ENCODE peak calls at places on chromosomes 5 and 9, in six cellular contexts. One of them, this sample, is unnamed.

GRCh38 chr5:120600639-120601038 is 136.5 kb downstream of the PRR16 start:
- DNase-seq in astrocyte: no peak
- DNase-seq in fibroblast of lung: no peak
- DNase-seq in GM23248: no peak
- DNase-seq in PC-3: no peak
- DNase-seq in IMR-90: no peak
- DNase-seq in this sample: no peak

GRCh38 chr5:138488481-138488945 is 23.2 kb downstream of the EGR1 start:
- DNase-seq in astrocyte: peak; percentile 73
- DNase-seq in fibroblast of lung: peak; percentile 82
- DNase-seq in GM23248: peak; percentile 91
- DNase-seq in PC-3: peak; percentile 41
- DNase-seq in IMR-90: peak; percentile 68
- DNase-seq in this sample: peak; percentile 86

GRCh38 chr9:21904371-21904770 is 89.8 kb downstream of the CDKN2A start:
- DNase-seq in astrocyte: peak; percentile 47
- DNase-seq in fibroblast of lung: peak; percentile 65
- DNase-seq in GM23248: peak; percentile 54
- DNase-seq in PC-3: no peak
- DNase-seq in IMR-90: peak; percentile 63
- DNase-seq in this sample: no peak

GRCh38 chr9:123763910-123764588 is 165.9 kb downstream of the DENND1A start:
- DNase-seq in astrocyte: peak; percentile 86
- DNase-seq in fibroblast of lung: peak; percentile 90
- DNase-seq in GM23248: peak; percentile 78
- DNase-seq in PC-3: no peak
- DNase-seq in IMR-90: peak; percentile 84
- DNase-seq in this sample: peak; percentile 44

GRCh38 chr9:36985769-36986547 is 48.1 kb downstream of the PAX5 start:
- DNase-seq in astrocyte: no peak
- DNase-seq in fibroblast of lung: no peak
- DNase-seq in GM23248: no peak
- DNase-seq in PC-3: no peak
- DNase-seq in IMR-90: no peak
- DNase-seq in this sample: no peak

GRCh38 chr9:15642369-15642962 is 89.6 kb downstream of the CCDC171 start:
- DNase-seq in astrocyte: peak; percentile 25
- DNase-seq in fibroblast of lung: peak; percentile 38
- DNase-seq in GM23248: peak; percentile 72
- DNase-seq in PC-3: peak; percentile 46
- DNase-seq in IMR-90: peak; percentile 53
- DNase-seq in this sample: peak; percentile 24

GRCh38 chr5:54703091-54703490 is 185.5 kb downstream of the SNX18 start:
- DNase-seq in astrocyte: peak; percentile 91
- DNase-seq in fibroblast of lung: peak; percentile 94
- DNase-seq in GM23248: peak; percentile 96
- DNase-seq in PC-3: peak; percentile 81
- DNase-seq in IMR-90: peak; percentile 93
- DNase-seq in this sample: peak; percentile 44

GRCh38 chr9:126973651-126974529 is 59.3 kb downstream of the RALGPS1 start:
- DNase-seq in astrocyte: no peak
- DNase-seq in fibroblast of lung: no peak
- DNase-seq in GM23248: no peak
- DNase-seq in PC-3: no peak
- DNase-seq in IMR-90: no peak
- DNase-seq in this sample: no peak

GRCh38 chr9:95511952-95512750 is 4.6 kb downstream of the PTCH1 start:
- DNase-seq in astrocyte: no peak
- DNase-seq in fibroblast of lung: no peak
- DNase-seq in GM23248: peak; percentile 61
- DNase-seq in PC-3: peak; percentile 31
- DNase-seq in IMR-90: no peak
- DNase-seq in this sample: no peak

GRCh38 chr9:33877727-33878489 is 60.9 kb downstream of the UBE2R2 start:
- DNase-seq in astrocyte: no peak
- DNase-seq in fibroblast of lung: no peak
- DNase-seq in GM23248: no peak
- DNase-seq in PC-3: no peak
- DNase-seq in IMR-90: no peak
- DNase-seq in this sample: no peak

GRCh38 chr5:55714339-55714738 is 2.2 kb upstream of the SLC38A9 start:
- DNase-seq in astrocyte: no peak
- DNase-seq in fibroblast of lung: no peak
- DNase-seq in GM23248: no peak
- DNase-seq in PC-3: no peak
- DNase-seq in IMR-90: no peak
- DNase-seq in this sample: no peak

GRCh38 chr5:31585519-31586270 is 53.2 kb upstream of the PDZD2 start:
- DNase-seq in astrocyte: peak; percentile 49
- DNase-seq in fibroblast of lung: peak; percentile 62
- DNase-seq in GM23248: peak; percentile 20
- DNase-seq in PC-3: no peak
- DNase-seq in IMR-90: peak; percentile 49
- DNase-seq in this sample: no peak

GRCh38 chr9:80131627-80132026 is 559.9 kb downstream of the TLE4 start:
- DNase-seq in astrocyte: no peak
- DNase-seq in fibroblast of lung: no peak
- DNase-seq in GM23248: no peak
- DNase-seq in PC-3: no peak
- DNase-seq in IMR-90: no peak
- DNase-seq in this sample: no peak

GRCh38 chr9:133377721-133378216 is 1.6 kb downstream of the STKLD1 start:
- DNase-seq in astrocyte: no peak
- DNase-seq in fibroblast of lung: no peak
- DNase-seq in GM23248: peak; percentile 79
- DNase-seq in PC-3: peak; percentile 27
- DNase-seq in IMR-90: peak; percentile 17
- DNase-seq in this sample: peak; percentile 30

GRCh38 chr9:117485176-117485575 is 70.3 kb upstream of the ASTN2 start:
- DNase-seq in astrocyte: no peak
- DNase-seq in fibroblast of lung: peak; percentile 1
- DNase-seq in GM23248: peak; percentile 26
- DNase-seq in PC-3: no peak
- DNase-seq in IMR-90: no peak
- DNase-seq in this sample: peak; percentile 36

DNA sequence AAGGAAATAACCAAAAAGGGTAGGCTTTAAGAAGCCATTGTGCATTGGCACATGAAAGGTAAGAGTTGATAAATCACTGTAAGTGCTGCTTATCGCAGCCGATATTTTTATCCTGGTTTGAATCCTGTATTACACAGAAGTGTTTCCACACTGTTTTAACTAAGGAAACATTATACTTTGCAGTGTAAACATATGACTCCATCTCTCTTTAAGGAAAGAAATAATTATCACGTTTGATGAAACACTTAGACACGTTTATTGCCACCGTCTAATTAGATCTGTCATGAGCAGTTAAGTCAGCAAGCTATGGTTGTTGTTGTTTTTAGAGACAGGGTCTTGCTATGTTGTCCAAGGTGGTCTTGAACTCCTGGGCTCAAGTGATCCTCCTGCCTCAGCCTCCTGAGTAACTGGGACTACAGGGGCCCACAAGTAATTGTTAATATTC is 85.7 kb upstream of the TNFAIP8 start:
- DNase-seq in astrocyte: no peak
- DNase-seq in fibroblast of lung: no peak
- DNase-seq in GM23248: no peak
- DNase-seq in PC-3: no peak
- DNase-seq in IMR-90: no peak
- DNase-seq in this sample: no peak
- H3K4me1 ChIP-seq in astrocyte: peaks cover 17% of the 10 kb centered on the region
- H3K4me1 ChIP-seq in fibroblast of lung: peaks cover 5% of the 10 kb centered on the region
- H3K4me1 ChIP-seq in GM23248: peaks cover 8% of the 10 kb centered on the region
- H3K4me1 ChIP-seq in PC-3: peaks cover 53% of the 10 kb centered on the region
- H3K4me1 ChIP-seq in IMR-90: peaks cover 13% of the 10 kb centered on the region
- H3K4me1 ChIP-seq in this sample: peaks cover 34% of the 10 kb centered on the region

DNA sequence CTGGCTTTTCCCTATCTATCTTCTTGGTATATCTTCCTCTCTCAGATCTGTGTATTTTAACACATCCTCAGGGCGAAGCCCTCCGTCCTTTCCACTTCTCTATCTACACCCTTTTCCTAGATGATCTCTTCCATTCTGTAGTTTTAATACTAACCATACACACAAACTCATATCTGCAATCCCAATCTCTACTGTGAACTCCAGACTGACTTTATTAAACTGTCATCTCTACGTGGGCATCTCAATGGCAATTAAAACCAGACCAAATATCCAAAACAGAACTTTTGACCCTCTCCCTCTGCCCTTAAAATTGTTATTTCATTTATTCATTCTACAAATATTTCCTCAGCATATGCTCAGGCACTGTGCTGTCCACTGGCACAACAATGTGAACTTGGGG is 7.1 kb downstream of the FNIP1 start:
- DNase-seq in astrocyte: no peak
- DNase-seq in fibroblast of lung: no peak
- DNase-seq in GM23248: no peak
- DNase-seq in PC-3: no peak
- DNase-seq in IMR-90: no peak
- DNase-seq in this sample: no peak
- H4K20me1 ChIP-seq in astrocyte: peaks cover 85% of the 10 kb centered on the region
- H4K20me1 ChIP-seq in fibroblast of lung: peaks cover 4% of the 10 kb centered on the region
- H4K20me1 ChIP-seq in GM23248: peaks cover 22% of the 10 kb centered on the region
- H4K20me1 ChIP-seq in PC-3: peaks cover 11% of the 10 kb centered on the region
- H4K20me1 ChIP-seq in IMR-90: peaks cover 89% of the 10 kb centered on the region
- H4K20me1 ChIP-seq in this sample: no peaks in the 10 kb centered on the region

GRCh38 chr9:120934271-120934670 is 7.7 kb upstream of the TRAF1 start:
- DNase-seq in astrocyte: no peak
- DNase-seq in fibroblast of lung: no peak
- DNase-seq in GM23248: no peak
- DNase-seq in PC-3: no peak
- DNase-seq in IMR-90: no peak
- DNase-seq in this sample: no peak
- H3K4me1 ChIP-seq in astrocyte: peaks cover 49% of the 10 kb centered on the region
- H3K4me1 ChIP-seq in fibroblast of lung: peaks cover 35% of the 10 kb centered on the region
- H3K4me1 ChIP-seq in GM23248: peaks cover 49% of the 10 kb centered on the region
- H3K4me1 ChIP-seq in PC-3: peaks cover 40% of the 10 kb centered on the region
- H3K4me1 ChIP-seq in IMR-90: peaks cover 37% of the 10 kb centered on the region
- H3K4me1 ChIP-seq in this sample: peaks cover 42% of the 10 kb centered on the region

GRCh38 chr9:136862849-136863622 is 3.1 kb downstream of the EDF1 start:
- DNase-seq in astrocyte: no peak
- DNase-seq in fibroblast of lung: no peak
- DNase-seq in GM23248: no peak
- DNase-seq in PC-3: no peak
- DNase-seq in IMR-90: no peak
- DNase-seq in this sample: no peak
- H4K20me1 ChIP-seq in astrocyte: peaks cover 53% of the 10 kb centered on the region
- H4K20me1 ChIP-seq in fibroblast of lung: no peaks in the 10 kb centered on the region
- H4K20me1 ChIP-seq in GM23248: no peaks in the 10 kb centered on the region
- H4K20me1 ChIP-seq in PC-3: peaks cover 4% of the 10 kb centered on the region
- H4K20me1 ChIP-seq in IMR-90: peaks cover 17% of the 10 kb centered on the region
- H4K20me1 ChIP-seq in this sample: no peaks in the 10 kb centered on the region

DNA sequence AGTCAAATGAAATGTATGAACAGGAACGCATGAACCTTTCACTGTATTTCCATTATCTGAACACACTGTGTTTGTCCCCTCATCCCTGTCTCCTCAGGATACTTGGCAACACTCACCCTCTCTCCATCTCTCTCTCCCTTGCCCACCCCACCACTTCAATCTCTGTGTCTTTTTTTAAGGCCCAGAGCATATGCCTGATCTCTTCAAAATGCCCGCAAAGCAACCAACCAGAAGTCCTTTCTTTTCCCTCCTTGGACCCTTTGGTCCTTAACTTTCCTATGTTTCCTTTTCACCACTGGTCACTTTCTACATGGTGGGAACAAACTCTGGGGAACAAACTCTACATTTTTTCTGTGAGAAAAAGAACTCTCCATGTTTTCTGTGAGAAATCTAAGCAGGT is 3.2 kb upstream of the IRF1 start:
- DNase-seq in astrocyte: no peak
- DNase-seq in fibroblast of lung: no peak
- DNase-seq in GM23248: no peak
- DNase-seq in PC-3: no peak
- DNase-seq in IMR-90: no peak
- DNase-seq in this sample: no peak
- H3K4me1 ChIP-seq in astrocyte: peaks cover 40% of the 10 kb centered on the region
- H3K4me1 ChIP-seq in fibroblast of lung: peaks cover 39% of the 10 kb centered on the region
- H3K4me1 ChIP-seq in GM23248: peaks cover 25% of the 10 kb centered on the region
- H3K4me1 ChIP-seq in PC-3: peaks cover 46% of the 10 kb centered on the region
- H3K4me1 ChIP-seq in IMR-90: peaks cover 33% of the 10 kb centered on the region
- H3K4me1 ChIP-seq in this sample: peaks cover 50% of the 10 kb centered on the region

GRCh38 chr5:149730620-149731331 is 666 bp downstream of the PPARGC1B start:
- DNase-seq in astrocyte: peak; percentile 8
- DNase-seq in fibroblast of lung: peak; percentile 26
- DNase-seq in GM23248: peak; percentile 36
- DNase-seq in PC-3: peak; percentile 47
- DNase-seq in IMR-90: no peak
- DNase-seq in this sample: peak; percentile 45

GRCh38 chr5:149733129-149733900 is 3.2 kb downstream of the PPARGC1B start:
- DNase-seq in astrocyte: no peak
- DNase-seq in fibroblast of lung: no peak
- DNase-seq in GM23248: no peak
- DNase-seq in PC-3: no peak
- DNase-seq in IMR-90: no peak
- DNase-seq in this sample: no peak

GRCh38 chr5:149731332-149731616 is 1.2 kb downstream of the PPARGC1B start:
- DNase-seq in astrocyte: no peak
- DNase-seq in fibroblast of lung: no peak
- DNase-seq in GM23248: no peak
- DNase-seq in PC-3: no peak
- DNase-seq in IMR-90: no peak
- DNase-seq in this sample: no peak

GRCh38 chr5:149732500-149733128 is 2.5 kb downstream of the PPARGC1B start:
- DNase-seq in astrocyte: no peak
- DNase-seq in fibroblast of lung: no peak
- DNase-seq in GM23248: peak; percentile 28
- DNase-seq in PC-3: peak; percentile 56
- DNase-seq in IMR-90: no peak
- DNase-seq in this sample: peak; percentile 40

GRCh38 chr5:149731617-149732400 is 1.7 kb downstream of the PPARGC1B start:
- DNase-seq in astrocyte: peak; percentile 74
- DNase-seq in fibroblast of lung: peak; percentile 81
- DNase-seq in GM23248: peak; percentile 82
- DNase-seq in PC-3: peak; percentile 93
- DNase-seq in IMR-90: peak; percentile 58
- DNase-seq in this sample: peak; percentile 84
- H4K20me1 ChIP-seq in astrocyte: peaks cover 4% of the 10 kb centered on the region
- H4K20me1 ChIP-seq in fibroblast of lung: no peaks in the 10 kb centered on the region
- H4K20me1 ChIP-seq in GM23248: no peaks in the 10 kb centered on the region
- H4K20me1 ChIP-seq in PC-3: peaks cover 14% of the 10 kb centered on the region
- H4K20me1 ChIP-seq in IMR-90: no peaks in the 10 kb centered on the region
- H4K20me1 ChIP-seq in this sample: no peaks in the 10 kb centered on the region

This sample was measured in mammary epithelial cell.